ENCODE peak calls at places on chromosomes 16 and 17, in four cellular contexts. Z is tibial nerve, O is stomach, R is thoracic aorta. N is an unnamed sample. For H3K9me3 and H3K36me3, the result is how much of the 10 kb centered on the place peaks cover.

GRCh38 chr16:48538746-48539484 is 71.1 kb downstream of the N4BP1 start:
- DNase-seq in Z (no peak), O (no peak), R (no peak), N (no peak)

GRCh38 chr16:11128211-11129123 is 127.5 kb downstream of the SOCS1 start:
- DNase-seq in Z (no peak), O (peak), R (no peak), N (no peak)

GRCh38 chr16:10949424-10949970 is 5.1 kb downstream of the CLEC16A start:
- DNase-seq in Z (no peak), O (no peak), R (no peak), N (no peak)

GRCh38 chr17:77889135-77889505 is 69.4 kb upstream of the TNRC6C start:
- DNase-seq in Z (no peak), O (no peak), R (no peak), N (no peak)

GRCh38 chr17:81016575-81016974 is 18.4 kb upstream of the BAIAP2 start:
- DNase-seq in Z (no peak), O (no peak), R (no peak), N (no peak)

GRCh38 chr16:50153648-50154368 is 702 bp downstream of the TENT4B start:
- DNase-seq in Z (peak), O (no peak), R (no peak), N (peak)

GRCh38 chr17:40113961-40114272 is 7.9 kb upstream of the MSL1 start:
- DNase-seq in Z (no peak), O (no peak), R (no peak), N (no peak)

GRCh38 chr16:70689035-70689969 is 3.4 kb upstream of the MTSS2 start:
- DNase-seq in Z (no peak), O (peak), R (no peak), N (no peak)

GRCh38 chr17:57699751-57700186 is 45.3 kb downstream of the CCDC182 start:
- DNase-seq in Z (peak), O (no peak), R (no peak), N (no peak)

GRCh38 chr17:39751637-39752036 is 13.9 kb downstream of the GRB7 start:
- DNase-seq in Z (no peak), O (no peak), R (no peak), N (no peak)

GRCh38 chr16:67268136-67268579 is 11.2 kb upstream of the PLEKHG4 start:
- DNase-seq in Z (no peak), O (peak), R (no peak), N (no peak)

GRCh38 chr17:80361495-80362220 is 53.3 kb upstream of the ENDOV start:
- DNase-seq in Z (no peak), O (no peak), R (no peak), N (peak)

GRCh38 chr17:78716292-78716691 is 65.8 kb downstream of the CYTH1 start:
- DNase-seq in Z (no peak), O (no peak), R (no peak), N (no peak)

GRCh38 chr16:8958344-8958808 is 5.3 kb downstream of the USP7 start:
- DNase-seq in Z (no peak), O (no peak), R (peak), N (peak)

GRCh38 chr16:51876934-51877333 is 670.0 kb downstream of the TOX3 start:
- DNase-seq in Z (no peak), O (no peak), R (no peak), N (peak)

GRCh38 chr16:50316102-50316847 is 49.9 kb downstream of the ADCY7 start:
- DNase-seq in Z (no peak), O (no peak), R (no peak), N (no peak)

GRCh38 chr16:49441366-49441780 is 67.8 kb downstream of the C16orf78 start:
- DNase-seq in Z (peak), O (peak), R (no peak), N (peak)

GRCh38 chr17:75077490-75078096 is 10.2 kb upstream of the SLC16A5 start:
- DNase-seq in Z (no peak), O (peak), R (no peak), N (no peak)

GRCh38 chr16:67547423-67548264 is 14.7 kb upstream of the CTCF start:
- DNase-seq in Z (no peak), O (no peak), R (no peak), N (no peak)

GRCh38 chr17:7997186-7997585 is 5.2 kb upstream of the GUCY2D start:
- DNase-seq in Z (no peak), O (peak), R (no peak), N (peak)

GRCh38 chr16:15776572-15776971 is 80.3 kb downstream of the MYH11 start:
- DNase-seq in Z (no peak), O (no peak), R (no peak), N (no peak)

GRCh38 chr16:15768201-15768600 is 88.6 kb downstream of the MYH11 start:
- DNase-seq in Z (no peak), O (no peak), R (no peak), N (no peak)

GRCh38 chr17:69335018-69335417 is 8.1 kb upstream of the ABCA5 start:
- DNase-seq in Z (no peak), O (no peak), R (no peak), N (no peak)

GRCh38 chr17:82328994-82329507 is 4.5 kb downstream of the SECTM1 start:
- DNase-seq in Z (no peak), O (no peak), R (no peak), N (no peak)

GRCh38 chr16:66662445-66663194 is 33.9 kb downstream of the CMTM4 start:
- DNase-seq in Z (peak), O (no peak), R (no peak), N (no peak)

GRCh38 chr16:65782537-65783290 is 583.8 kb upstream of the CDH5 start:
- DNase-seq in Z (no peak), O (no peak), R (no peak), N (no peak)

GRCh38 chr16:52611817-52612673 is 65.1 kb upstream of the TOX3 start:
- DNase-seq in Z (no peak), O (peak), R (no peak), N (no peak)

GRCh38 chr16:87333581-87334331 is 16.6 kb upstream of the C16orf95 start:
- DNase-seq in Z (no peak), O (no peak), R (no peak), N (no peak)

GRCh38 chr16:51243836-51244483 is 92.9 kb upstream of the SALL1 start:
- DNase-seq in Z (no peak), O (peak), R (no peak), N (no peak)

GRCh38 chr16:27588052-27588451 is 38.1 kb downstream of the KATNIP start:
- DNase-seq in Z (no peak), O (no peak), R (no peak), N (no peak)

GRCh38 chr17:74520790-74521480 is 10.3 kb downstream of the CD300LB start:
- DNase-seq in Z (peak), O (peak), R (no peak), N (no peak)

GRCh38 chr17:3928394-3928793 is 12.1 kb upstream of the P2RX1 start:
- DNase-seq in Z (no peak), O (no peak), R (no peak), N (no peak)

GRCh38 chr16:79599837-79600635 is 501 bp downstream of the MAF start:
- DNase-seq in Z (no peak), O (peak), R (no peak), N (peak)

GRCh38 chr16:27599606-27600005 is 49.7 kb downstream of the KATNIP start:
- DNase-seq in Z (no peak), O (no peak), R (no peak), N (no peak)

GRCh38 chr17:30956764-30957374 is 14.0 kb upstream of the RNF135 start:
- DNase-seq in Z (no peak), O (no peak), R (no peak), N (peak)

GRCh38 chr16:85810097-85810741 is 10.7 kb downstream of the COX4I1 start:
- DNase-seq in Z (no peak), O (no peak), R (no peak), N (no peak)

GRCh38 chr17:43998552-43998951 is 5.9 kb upstream of the NAGS start:
- DNase-seq in Z (no peak), O (no peak), R (no peak), N (no peak)

GRCh38 chr16:81821422-81822128 is 42.5 kb downstream of the PLCG2 start:
- DNase-seq in Z (no peak), O (no peak), R (no peak), N (no peak)

GRCh38 chr16:81823111-81823510 is 44.0 kb downstream of the PLCG2 start:
- DNase-seq in Z (no peak), O (peak), R (no peak), N (no peak)

GRCh38 chr16:81830845-81831600 is 51.9 kb downstream of the PLCG2 start:
- DNase-seq in Z (no peak), O (no peak), R (no peak), N (no peak)

GRCh38 chr16:81823734-81824133 is 44.6 kb downstream of the PLCG2 start:
- DNase-seq in Z (no peak), O (no peak), R (no peak), N (no peak)

GRCh38 chr16:81826523-81826922 is 47.4 kb downstream of the PLCG2 start:
- DNase-seq in Z (no peak), O (no peak), R (no peak), N (no peak)
- H3K27ac ChIP-seq in Z (no peak), O (no peak), R (no peak), N (no peak)

GRCh38 chr16:3400779-3401688 is at the start of the genes ZNF174 and ZSCAN32:
- DNase-seq in Z (peak), O (peak), R (peak), N (peak)

GRCh38 chr16:3400446-3400778 is 392 bp downstream of the ZSCAN32 start:
- DNase-seq in Z (no peak), O (no peak), R (no peak), N (no peak)

DNA sequence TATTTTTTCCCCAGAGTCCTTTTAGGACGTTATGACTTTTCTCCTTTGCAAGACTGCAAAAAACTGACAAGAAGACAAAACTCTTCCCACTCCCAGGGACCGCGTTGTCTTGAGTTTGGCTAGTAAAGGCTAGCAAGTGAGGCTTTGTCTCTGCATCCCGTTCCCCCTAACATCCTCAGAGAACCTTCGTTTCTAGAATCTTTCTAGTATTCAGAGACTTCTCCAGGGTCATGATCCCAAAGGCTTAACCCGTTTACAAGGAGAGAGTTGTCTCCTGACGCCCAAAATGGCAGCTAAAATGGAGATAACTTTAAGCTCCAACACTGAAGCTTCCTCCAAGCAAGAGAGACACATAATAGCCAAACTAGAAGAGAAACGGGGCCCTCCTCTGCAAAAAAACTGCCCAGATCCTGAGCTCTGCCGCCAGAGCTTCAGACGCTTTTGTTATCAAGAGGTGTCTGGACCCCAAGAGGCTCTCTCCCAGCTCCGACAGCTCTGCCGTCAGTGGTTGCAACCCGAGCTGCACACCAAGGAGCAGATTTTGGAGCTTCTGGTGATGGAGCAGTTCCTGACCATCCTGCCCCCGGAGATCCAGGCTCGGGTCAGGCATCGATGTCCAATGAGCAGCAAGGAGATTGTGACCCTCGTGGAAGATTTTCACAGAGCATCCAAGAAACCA is 843 bp downstream of the ZNF174 start:
- DNase-seq in Z (no peak), O (no peak), R (no peak), N (peak)
- H3K9me3 ChIP-seq in Z (half or more), O (half or more), R (under half), N (under half)

GRCh38 chr17:28911411-28912045 is 8.6 kb upstream of the DHRS13 start:
- DNase-seq in Z (no peak), O (no peak), R (no peak), N (no peak)
- H3K36me3 ChIP-seq in Z (under half), O (half or more), R (half or more), N (half or more)

DNA sequence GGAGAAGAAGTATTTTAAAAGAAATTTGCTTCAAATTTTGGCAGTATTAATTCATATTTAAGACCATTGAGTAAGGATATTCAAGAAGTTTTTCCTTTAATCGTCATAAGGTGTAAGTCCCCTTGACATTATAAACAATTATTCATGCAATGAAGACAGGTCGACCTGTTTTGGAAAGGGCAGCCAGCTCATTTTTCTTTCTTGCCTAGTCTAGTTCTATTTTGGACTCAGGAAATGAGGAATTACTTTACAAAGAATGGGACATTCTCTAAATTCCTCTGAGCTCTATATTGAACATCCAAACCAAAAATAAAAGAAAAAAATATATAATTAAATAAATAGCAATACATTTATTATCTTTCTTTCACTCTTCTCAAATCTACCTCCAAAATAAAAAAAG is 595.6 kb upstream of the KIF2B start:
- DNase-seq in Z (no peak), O (no peak), R (no peak), N (no peak)
- H3K27ac ChIP-seq in Z (no peak), O (no peak), R (no peak), N (no peak)

GRCh38 chr17:21678451-21679081 is 13.8 kb upstream of the KCNJ18 start:
- DNase-seq in Z (no peak), O (no peak), R (no peak), N (no peak)

GRCh38 chr17:21677911-21678310 is 14.4 kb upstream of the KCNJ18 start:
- DNase-seq in Z (no peak), O (no peak), R (no peak), N (no peak)

GRCh38 chr17:21677126-21677910 is 15.0 kb upstream of the KCNJ18 start:
- DNase-seq in Z (no peak), O (no peak), R (no peak), N (no peak)

GRCh38 chr17:21680366-21680765 is 12.0 kb upstream of the KCNJ18 start:
- DNase-seq in Z (no peak), O (no peak), R (no peak), N (no peak)

GRCh38 chr17:21679256-21680146 is 12.8 kb upstream of the KCNJ18 start:
- DNase-seq in Z (no peak), O (no peak), R (no peak), N (no peak)
- H3K9me3 ChIP-seq in Z (under half), O (under half), R (under half), N (under half)

GRCh38 chr16:69365901-69366300 is 14.3 kb upstream of the TMED6 start:
- DNase-seq in Z (no peak), O (no peak), R (no peak), N (no peak)
- H3K36me3 ChIP-seq in Z (under half), O (half or more), R (half or more), N (under half)

GRCh38 chr17:41939044-41939695 is 8.8 kb downstream of the ODAD4 start:
- DNase-seq in Z (no peak), O (no peak), R (no peak), N (no peak)

GRCh38 chr17:41932821-41933389 is 2.5 kb downstream of the ODAD4 start:
- DNase-seq in Z (no peak), O (no peak), R (no peak), N (no peak)

GRCh38 chr17:41937970-41938851 is 7.8 kb downstream of the ODAD4 start:
- DNase-seq in Z (no peak), O (peak), R (no peak), N (no peak)

GRCh38 chr17:41930009-41930832 is at the start of gene ODAD4:
- DNase-seq in Z (peak), O (peak), R (peak), N (peak)

GRCh38 chr17:41935641-41936040 is 5.2 kb downstream of the ODAD4 start:
- DNase-seq in Z (no peak), O (no peak), R (no peak), N (no peak)
- H3K27ac ChIP-seq in Z (no peak), O (no peak), R (no peak), N (no peak)

DNA sequence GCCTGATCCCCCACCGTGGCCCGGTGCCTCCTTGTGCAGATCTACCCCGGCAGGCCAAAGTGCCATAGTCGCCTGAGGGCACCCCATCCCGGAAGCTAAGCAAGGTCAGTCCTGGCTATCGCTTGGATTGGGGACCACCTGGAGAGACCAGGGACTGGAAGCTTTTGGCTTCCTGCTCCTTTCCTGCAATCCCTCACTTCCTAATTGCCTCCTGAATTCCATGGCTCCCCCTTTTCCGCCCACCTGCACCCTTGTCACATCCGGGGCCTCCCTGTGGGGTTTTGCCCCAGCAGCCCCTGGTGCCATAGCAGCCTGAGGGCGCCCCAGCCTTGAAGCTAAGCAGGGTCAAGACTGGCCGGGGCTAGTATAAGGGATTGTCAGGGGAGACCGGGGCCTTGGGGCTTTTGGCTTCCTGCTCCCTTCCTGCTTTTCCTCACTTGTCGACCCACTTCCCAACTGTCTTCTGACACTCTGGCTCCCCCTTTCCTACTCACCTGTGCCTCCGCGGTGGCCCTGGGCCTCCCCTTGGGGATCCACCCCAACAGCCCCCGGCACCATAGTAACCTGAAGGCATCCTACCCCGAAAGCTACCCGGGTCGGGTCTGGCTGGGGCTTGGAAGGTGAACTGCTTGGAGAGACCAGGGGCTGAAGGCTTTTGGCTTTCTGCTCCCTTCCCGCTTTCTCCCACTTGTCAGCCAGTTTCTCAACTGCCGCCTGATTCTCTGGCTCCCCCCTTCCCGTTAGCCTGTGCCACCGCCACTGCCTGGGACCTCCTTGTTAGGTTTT is 2293.6 kb downstream of the TP53TG3F start:
- DNase-seq in Z (no peak), O (no peak), R (no peak), N (no peak)
- H3K9me3 ChIP-seq in Z (half or more), O (half or more), R (under half), N (under half)

GRCh38 chr16:5336898-5337297 is 239.3 kb upstream of the EEF2KMT start:
- DNase-seq in Z (no peak), O (no peak), R (no peak), N (no peak)

GRCh38 chr16:5330058-5330457 is 232.5 kb upstream of the EEF2KMT start:
- DNase-seq in Z (no peak), O (no peak), R (no peak), N (no peak)

GRCh38 chr16:5328546-5328945 is 231.0 kb upstream of the EEF2KMT start:
- DNase-seq in Z (no peak), O (no peak), R (no peak), N (no peak)

GRCh38 chr16:5333991-5334390 is 236.4 kb upstream of the EEF2KMT start:
- DNase-seq in Z (no peak), O (no peak), R (no peak), N (no peak)
- H3K36me3 ChIP-seq in Z (under half), O (under half), R (under half), N (under half)